ENCODE peak calls at places on chromosomes 16 and 17, in nine cellular contexts. One of them, this sample, is unnamed. For H3K4me1, the result is how much of the 10 kb centered on the place peaks cover.

GRCh38 chr16:3640207-3640606 is 14.3 kb upstream of the DNASE1 start:
- DNase-seq in CD8-positive, alpha-beta memory T cell: no peak
- DNase-seq in aorta: no peak
- DNase-seq in kidney: no peak
- DNase-seq in esophagus squamous epithelium: no peak
- DNase-seq in colonic mucosa: no peak
- DNase-seq in PC-3: no peak
- DNase-seq in endodermal cell: no peak
- DNase-seq in CD8-positive, alpha-beta T cell: no peak
- DNase-seq in this sample: no peak

GRCh38 chr16:50323335-50324011 is 45.3 kb downstream of the BRD7 start:
- DNase-seq in colonic mucosa: no peak
- DNase-seq in aorta: no peak
- DNase-seq in kidney: no peak
- DNase-seq in PC-3: peak
- DNase-seq in esophagus squamous epithelium: no peak
- DNase-seq in CD8-positive, alpha-beta memory T cell: no peak
- DNase-seq in CD8-positive, alpha-beta T cell: no peak
- DNase-seq in endodermal cell: no peak
- DNase-seq in this sample: no peak

GRCh38 chr17:5584971-5585794 is 874 bp upstream of the NLRP1 start:
- DNase-seq in kidney: no peak
- DNase-seq in CD8-positive, alpha-beta memory T cell: no peak
- DNase-seq in aorta: no peak
- DNase-seq in esophagus squamous epithelium: no peak
- DNase-seq in endodermal cell: no peak
- DNase-seq in colonic mucosa: no peak
- DNase-seq in CD8-positive, alpha-beta T cell: no peak
- DNase-seq in PC-3: peak
- DNase-seq in this sample: no peak

GRCh38 chr17:11996722-11997146 is 541 bp downstream of the ZNF18 start:
- DNase-seq in CD8-positive, alpha-beta memory T cell: no peak
- DNase-seq in endodermal cell: no peak
- DNase-seq in aorta: no peak
- DNase-seq in kidney: peak
- DNase-seq in CD8-positive, alpha-beta T cell: peak
- DNase-seq in esophagus squamous epithelium: peak
- DNase-seq in PC-3: peak
- DNase-seq in colonic mucosa: peak
- DNase-seq in this sample: peak

GRCh38 chr17:74271902-74272563 is 2.0 kb upstream of the DNAI2 start:
- DNase-seq in esophagus squamous epithelium: no peak
- DNase-seq in CD8-positive, alpha-beta T cell: no peak
- DNase-seq in PC-3: no peak
- DNase-seq in endodermal cell: no peak
- DNase-seq in colonic mucosa: peak
- DNase-seq in aorta: peak
- DNase-seq in kidney: no peak
- DNase-seq in CD8-positive, alpha-beta memory T cell: no peak
- DNase-seq in this sample: no peak

GRCh38 chr17:3026125-3026855 is 37.1 kb downstream of the OR1D5 start:
- DNase-seq in esophagus squamous epithelium: no peak
- DNase-seq in colonic mucosa: no peak
- DNase-seq in CD8-positive, alpha-beta memory T cell: no peak
- DNase-seq in aorta: no peak
- DNase-seq in kidney: peak
- DNase-seq in PC-3: no peak
- DNase-seq in CD8-positive, alpha-beta T cell: no peak
- DNase-seq in endodermal cell: peak
- DNase-seq in this sample: no peak

GRCh38 chr16:89114159-89114981 is 20.7 kb downstream of the ACSF3 start:
- DNase-seq in aorta: peak
- DNase-seq in endodermal cell: peak
- DNase-seq in colonic mucosa: no peak
- DNase-seq in esophagus squamous epithelium: no peak
- DNase-seq in PC-3: no peak
- DNase-seq in CD8-positive, alpha-beta T cell: peak
- DNase-seq in CD8-positive, alpha-beta memory T cell: peak
- DNase-seq in kidney: peak
- DNase-seq in this sample: peak

GRCh38 chr17:47072881-47073280 is 93.8 kb upstream of the RPRML start:
- DNase-seq in endodermal cell: no peak
- DNase-seq in CD8-positive, alpha-beta T cell: no peak
- DNase-seq in kidney: no peak
- DNase-seq in colonic mucosa: no peak
- DNase-seq in aorta: peak
- DNase-seq in PC-3: no peak
- DNase-seq in esophagus squamous epithelium: no peak
- DNase-seq in CD8-positive, alpha-beta memory T cell: no peak
- DNase-seq in this sample: no peak

GRCh38 chr16:70394853-70395252 is 44.0 kb downstream of the ST3GAL2 start:
- DNase-seq in PC-3: no peak
- DNase-seq in esophagus squamous epithelium: no peak
- DNase-seq in CD8-positive, alpha-beta memory T cell: no peak
- DNase-seq in aorta: no peak
- DNase-seq in endodermal cell: no peak
- DNase-seq in colonic mucosa: no peak
- DNase-seq in CD8-positive, alpha-beta T cell: no peak
- DNase-seq in kidney: no peak
- DNase-seq in this sample: no peak

DNA sequence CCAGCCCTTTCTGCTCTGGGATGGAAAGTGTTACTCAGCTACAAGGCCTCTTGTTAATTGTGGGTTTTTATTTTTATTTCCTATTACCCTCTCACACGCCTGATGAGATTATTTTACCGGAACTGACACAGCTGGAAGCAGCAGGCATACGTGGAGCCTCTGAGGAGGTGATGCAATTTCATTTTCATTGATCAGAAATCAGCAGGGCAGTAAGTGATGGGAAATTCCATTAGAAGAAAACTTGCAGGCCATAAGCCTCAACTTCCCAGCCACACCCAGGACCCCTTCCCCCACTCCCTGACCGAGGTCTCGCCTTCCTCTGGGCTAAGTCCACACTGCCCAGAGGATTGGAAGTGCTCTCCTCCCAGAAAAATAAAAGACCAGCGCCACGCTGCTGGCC is 69.7 kb downstream of the ZFHX3 start:
- DNase-seq in aorta: no peak
- DNase-seq in PC-3: no peak
- DNase-seq in endodermal cell: no peak
- DNase-seq in CD8-positive, alpha-beta T cell: no peak
- DNase-seq in colonic mucosa: no peak
- DNase-seq in kidney: no peak
- DNase-seq in esophagus squamous epithelium: no peak
- DNase-seq in CD8-positive, alpha-beta memory T cell: no peak
- DNase-seq in this sample: no peak
- H3K27ac ChIP-seq in aorta: no peak
- H3K27ac ChIP-seq in PC-3: no peak
- H3K27ac ChIP-seq in endodermal cell: no peak
- H3K27ac ChIP-seq in CD8-positive, alpha-beta T cell: no peak
- H3K27ac ChIP-seq in colonic mucosa: no peak
- H3K27ac ChIP-seq in kidney: no peak
- H3K27ac ChIP-seq in esophagus squamous epithelium: no peak
- H3K27ac ChIP-seq in CD8-positive, alpha-beta memory T cell: no peak
- H3K27ac ChIP-seq in this sample: no peak

GRCh38 chr17:78728495-78728894 is 53.6 kb downstream of the CYTH1 start:
- DNase-seq in endodermal cell: no peak
- DNase-seq in PC-3: no peak
- DNase-seq in aorta: no peak
- DNase-seq in CD8-positive, alpha-beta T cell: no peak
- DNase-seq in colonic mucosa: no peak
- DNase-seq in CD8-positive, alpha-beta memory T cell: no peak
- DNase-seq in esophagus squamous epithelium: no peak
- DNase-seq in kidney: no peak
- DNase-seq in this sample: no peak

GRCh38 chr17:78727057-78727456 is 55.0 kb downstream of the CYTH1 start:
- DNase-seq in colonic mucosa: no peak
- DNase-seq in endodermal cell: no peak
- DNase-seq in kidney: no peak
- DNase-seq in CD8-positive, alpha-beta memory T cell: no peak
- DNase-seq in CD8-positive, alpha-beta T cell: no peak
- DNase-seq in PC-3: no peak
- DNase-seq in aorta: no peak
- DNase-seq in esophagus squamous epithelium: no peak
- DNase-seq in this sample: no peak

GRCh38 chr17:78729636-78730035 is 52.4 kb downstream of the CYTH1 start:
- DNase-seq in CD8-positive, alpha-beta T cell: no peak
- DNase-seq in PC-3: no peak
- DNase-seq in aorta: no peak
- DNase-seq in endodermal cell: no peak
- DNase-seq in esophagus squamous epithelium: no peak
- DNase-seq in CD8-positive, alpha-beta memory T cell: no peak
- DNase-seq in kidney: no peak
- DNase-seq in colonic mucosa: no peak
- DNase-seq in this sample: no peak

GRCh38 chr17:78726471-78727010 is 55.5 kb downstream of the CYTH1 start:
- DNase-seq in aorta: no peak
- DNase-seq in kidney: no peak
- DNase-seq in endodermal cell: no peak
- DNase-seq in CD8-positive, alpha-beta memory T cell: no peak
- DNase-seq in colonic mucosa: no peak
- DNase-seq in CD8-positive, alpha-beta T cell: no peak
- DNase-seq in esophagus squamous epithelium: no peak
- DNase-seq in PC-3: no peak
- DNase-seq in this sample: no peak

DNA sequence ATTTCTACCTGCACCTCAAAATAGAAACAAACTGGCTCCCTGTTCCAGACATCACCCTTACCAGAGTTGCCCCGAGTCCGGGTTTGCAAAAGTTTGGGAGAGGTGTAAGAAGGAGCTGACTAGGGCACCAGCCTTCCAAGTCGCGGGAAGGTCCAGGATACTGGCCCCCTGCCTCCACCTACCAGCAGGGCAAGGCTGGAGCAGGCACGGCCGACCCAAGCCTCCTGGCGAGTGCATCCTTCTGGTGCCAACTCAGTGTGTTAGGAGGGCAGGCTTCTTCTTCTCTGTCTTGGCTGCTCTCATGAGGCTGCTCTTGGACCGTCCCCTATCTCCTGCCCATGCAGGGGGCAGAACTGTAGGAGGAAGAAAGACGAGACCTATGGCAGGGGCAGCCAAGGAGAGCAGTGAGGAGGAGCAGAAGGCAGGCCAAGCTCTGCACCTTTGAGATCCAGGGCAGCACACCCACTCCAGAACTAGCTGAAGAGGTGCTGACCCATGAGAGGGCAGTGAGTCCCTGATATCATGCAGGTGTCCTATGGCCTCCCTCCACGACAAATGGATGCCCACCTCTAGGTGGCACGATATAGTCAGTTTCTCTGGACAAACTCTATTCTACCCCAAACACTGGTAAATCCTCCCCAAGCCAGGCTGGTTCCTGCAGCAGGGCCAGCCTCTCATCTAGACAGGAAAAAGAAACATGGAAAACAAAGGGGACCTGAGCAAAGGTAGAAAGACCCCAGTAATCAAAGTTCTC is 54.4 kb downstream of the CYTH1 start:
- DNase-seq in CD8-positive, alpha-beta memory T cell: no peak
- DNase-seq in CD8-positive, alpha-beta T cell: no peak
- DNase-seq in aorta: no peak
- DNase-seq in kidney: no peak
- DNase-seq in PC-3: no peak
- DNase-seq in esophagus squamous epithelium: no peak
- DNase-seq in endodermal cell: no peak
- DNase-seq in colonic mucosa: no peak
- DNase-seq in this sample: no peak
- H3K4me3 ChIP-seq in CD8-positive, alpha-beta memory T cell: peak
- H3K4me3 ChIP-seq in CD8-positive, alpha-beta T cell: no peak
- H3K4me3 ChIP-seq in aorta: no peak
- H3K4me3 ChIP-seq in kidney: no peak
- H3K4me3 ChIP-seq in PC-3: no peak
- H3K4me3 ChIP-seq in esophagus squamous epithelium: no peak
- H3K4me3 ChIP-seq in endodermal cell: no peak
- H3K4me3 ChIP-seq in colonic mucosa: no peak
- H3K4me3 ChIP-seq in this sample: no peak

GRCh38 chr17:50834126-50834785 is 1.1 kb upstream of the WFIKKN2 start:
- DNase-seq in kidney: no peak
- DNase-seq in colonic mucosa: no peak
- DNase-seq in esophagus squamous epithelium: no peak
- DNase-seq in endodermal cell: peak
- DNase-seq in PC-3: no peak
- DNase-seq in CD8-positive, alpha-beta T cell: no peak
- DNase-seq in CD8-positive, alpha-beta memory T cell: no peak
- DNase-seq in aorta: no peak
- DNase-seq in this sample: no peak
- H3K4me1 ChIP-seq in kidney: under half
- H3K4me1 ChIP-seq in colonic mucosa: under half
- H3K4me1 ChIP-seq in esophagus squamous epithelium: under half
- H3K4me1 ChIP-seq in endodermal cell: under half
- H3K4me1 ChIP-seq in PC-3: under half
- H3K4me1 ChIP-seq in CD8-positive, alpha-beta T cell: under half
- H3K4me1 ChIP-seq in CD8-positive, alpha-beta memory T cell: under half
- H3K4me1 ChIP-seq in aorta: under half
- H3K4me1 ChIP-seq in this sample: under half

DNA sequence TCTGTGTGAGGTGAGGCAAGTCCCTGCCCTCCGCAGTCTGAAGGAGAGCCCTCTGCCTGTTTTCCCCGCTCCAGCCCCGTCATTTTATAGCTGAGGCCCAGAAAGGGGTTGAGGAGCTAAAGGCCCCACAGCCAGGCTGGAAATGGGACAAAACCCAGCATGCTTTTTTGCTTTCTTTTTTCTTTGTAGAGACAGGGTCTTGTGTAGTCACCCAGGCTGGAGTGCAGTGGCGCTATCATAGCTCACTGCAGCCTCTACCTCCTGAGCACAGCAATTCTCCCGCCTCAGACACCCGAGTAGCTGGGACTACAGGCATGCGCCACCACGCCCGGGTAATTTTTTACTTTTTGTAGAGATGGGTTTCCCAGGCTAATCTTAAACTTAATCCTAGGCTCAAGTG is 11.0 kb upstream of the LITAF start:
- DNase-seq in kidney: no peak
- DNase-seq in esophagus squamous epithelium: no peak
- DNase-seq in aorta: no peak
- DNase-seq in CD8-positive, alpha-beta memory T cell: no peak
- DNase-seq in endodermal cell: no peak
- DNase-seq in PC-3: no peak
- DNase-seq in colonic mucosa: no peak
- DNase-seq in CD8-positive, alpha-beta T cell: peak
- DNase-seq in this sample: no peak
- H3K27ac ChIP-seq in kidney: peak
- H3K27ac ChIP-seq in esophagus squamous epithelium: peak
- H3K27ac ChIP-seq in aorta: no peak
- H3K27ac ChIP-seq in CD8-positive, alpha-beta memory T cell: no peak
- H3K27ac ChIP-seq in endodermal cell: no peak
- H3K27ac ChIP-seq in PC-3: no peak
- H3K27ac ChIP-seq in colonic mucosa: peak
- H3K27ac ChIP-seq in CD8-positive, alpha-beta T cell: no peak
- H3K27ac ChIP-seq in this sample: peak